ENCODE peak calls at places on chromosomes 13 and 19, in four cellular contexts. W is WTC11, L is HepG2, B is K562. N is an unnamed sample.

GRCh38 chr13:37617162-37617561 is 18.6 kb upstream of the POSTN start:
- DNase-seq in W (no peak), B (no peak), L (no peak), N (no peak)

GRCh38 chr19:33778089-33778791 is 18.4 kb upstream of the KCTD15 start:
- DNase-seq in L (peak; percentile 54), B (peak; percentile 96), W (peak; percentile 85), N (peak; percentile 96)

GRCh38 chr19:18171605-18172327 is 1.8 kb upstream of the IFI30 start:
- DNase-seq in W (no peak), B (peak; percentile 42), L (no peak), N (no peak)

GRCh38 chr13:39946769-39947168 is 291.3 kb downstream of the COG6 start:
- DNase-seq in B (no peak), L (no peak), W (no peak), N (no peak)

GRCh38 chr19:1880611-1881392 is 4.5 kb downstream of the ABHD17A start:
- DNase-seq in L (no peak), B (no peak), W (no peak), N (no peak)

GRCh38 chr19:47210689-47211316 is 20.2 kb downstream of the BBC3 start:
- DNase-seq in L (peak; percentile 71), B (peak; percentile 66), W (peak; percentile 82), N (peak; percentile 73)

GRCh38 chr13:90984737-90985136 is 362.8 kb upstream of the MIR17HG start:
- DNase-seq in B (no peak), L (no peak), W (no peak), N (no peak)

GRCh38 chr19:23470873-23471555 is 75.7 kb upstream of the ZNF91 start:
- DNase-seq in L (no peak), B (no peak), W (peak; percentile 16), N (no peak)

GRCh38 chr19:12778020-12778904 is 2.9 kb upstream of the HOOK2 start:
- DNase-seq in B (no peak), W (peak; percentile 53), L (no peak), N (no peak)

GRCh38 chr19:56837892-56838679 is 2.4 kb downstream of the PEG3 start:
- DNase-seq in W (no peak), L (peak; percentile 67), B (no peak), N (no peak)

GRCh38 chr19:47509973-47510372 is 4.9 kb downstream of the NAPA start:
- DNase-seq in L (no peak), W (no peak), B (no peak), N (no peak)

GRCh38 chr19:54430306-54431254 is 15.3 kb downstream of the TTYH1 start:
- DNase-seq in W (peak; percentile 81), B (peak; percentile 84), L (no peak), N (peak; percentile 86)

GRCh38 chr19:32637480-32637879 is 37.5 kb downstream of the ANKRD27 start:
- DNase-seq in W (no peak), L (no peak), B (no peak), N (no peak)

GRCh38 chr13:20960663-20961309 is 58.2 kb upstream of the XPO4 start:
- DNase-seq in L (peak; percentile 78), W (no peak), B (no peak), N (no peak)

GRCh38 chr13:78897200-78897599 is 238.2 kb upstream of the OBI1 start:
- DNase-seq in W (no peak), L (no peak), B (no peak), N (no peak)

GRCh38 chr13:28545583-28546333 is 50.8 kb upstream of the FLT1 start:
- DNase-seq in W (no peak), B (no peak), L (no peak), N (no peak)
- TF ChIP-seq ELF4 in W (no peak), B (no peak), L (no peak), N (no peak)

DNA sequence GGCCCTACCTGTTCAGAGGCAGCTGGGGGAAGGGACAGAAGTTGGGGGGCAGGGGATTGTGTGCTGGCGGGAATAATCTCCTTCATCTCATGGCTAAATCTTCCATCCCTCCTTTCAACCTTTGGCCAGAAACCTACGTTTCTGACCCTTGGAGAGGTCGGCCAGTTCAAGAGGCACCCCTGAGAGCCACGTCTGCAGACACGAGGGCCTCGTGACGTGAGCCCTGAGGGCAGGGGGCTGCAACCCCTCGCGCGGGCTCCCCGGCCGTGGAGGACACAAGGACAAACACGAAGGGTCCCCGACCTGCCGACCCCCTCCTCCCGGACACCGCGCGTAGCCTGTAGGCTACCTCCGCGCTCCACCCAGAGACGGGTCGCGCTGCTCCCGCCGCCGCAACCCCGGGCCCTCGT is 898 bp upstream of the RPS5 start:
- DNase-seq in B (no peak), W (no peak), L (no peak), N (no peak)
- TF ChIP-seq ELF4 in B (no peak), W (no peak), L (no peak), N (no peak)

GRCh38 chr19:15331419-15332310 is 674 bp downstream of the BRD4 start:
- DNase-seq in L (no peak), B (peak; percentile 88), W (peak; percentile 48), N (peak; percentile 58)

GRCh38 chr19:15328312-15328711 is 4.0 kb downstream of the BRD4 start:
- DNase-seq in W (no peak), B (no peak), L (no peak), N (no peak)

GRCh38 chr19:15332311-15332996 is at the start of gene BRD4:
- DNase-seq in W (peak; percentile 69), L (no peak), B (peak; percentile 91), N (peak; percentile 89)

GRCh38 chr19:15324791-15325519 is 7.4 kb downstream of the BRD4 start:
- DNase-seq in B (no peak), W (no peak), L (no peak), N (no peak)

GRCh38 chr19:15330801-15331418 is 1.4 kb downstream of the BRD4 start:
- DNase-seq in L (no peak), W (no peak), B (peak; percentile 20), N (no peak)
- TF ChIP-seq ELF4 in L (no peak), W (no peak), B (no peak), N (no peak)

GRCh38 chr19:8609210-8610040 is 1.1 kb downstream of the ADAMTS10 start:
- DNase-seq in L (peak; percentile 32), W (peak; percentile 72), B (peak; percentile 32), N (peak; percentile 53)
- TF ChIP-seq ELF4 in L (no peak), W (no peak), B (no peak), N (no peak)

GRCh38 chr19:4844348-4845179 is 13.1 kb upstream of the TICAM1 start:
- DNase-seq in B (no peak), W (no peak), L (peak; percentile 75), N (no peak)

GRCh38 chr19:4839192-4839591 is 7.7 kb upstream of the TICAM1 start:
- DNase-seq in B (no peak), W (no peak), L (no peak), N (no peak)

GRCh38 chr19:4841366-4841704 is 9.8 kb upstream of the TICAM1 start:
- DNase-seq in L (no peak), W (no peak), B (no peak), N (no peak)

GRCh38 chr19:4847190-4847973 is 15.9 kb upstream of the TICAM1 start:
- DNase-seq in L (no peak), B (no peak), W (no peak), N (no peak)

DNA sequence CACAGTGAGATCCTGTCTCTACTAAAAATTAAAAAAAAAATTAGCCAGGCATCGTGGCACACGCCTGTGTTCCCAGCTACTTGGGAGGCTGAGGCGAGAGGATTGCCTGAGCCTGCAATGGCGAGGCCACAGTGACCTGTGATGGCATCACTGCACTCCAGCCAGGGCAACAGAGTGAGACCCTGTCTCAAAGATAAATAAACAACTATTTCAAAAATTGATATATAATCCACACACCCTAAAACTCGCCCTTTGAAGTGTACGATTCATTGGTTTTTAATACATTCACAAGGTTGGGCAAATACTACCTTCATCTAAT is 12.1 kb upstream of the TICAM1 start:
- DNase-seq in L (no peak), W (no peak), B (no peak), N (no peak)
- TF ChIP-seq ELF4 in L (no peak), W (no peak), B (no peak), N (no peak)

GRCh38 chr19:46077815-46078167 is 37.0 kb upstream of the IGFL4 start:
- DNase-seq in B (no peak), L (no peak), W (no peak), N (no peak)

GRCh38 chr19:46081928-46082727 is 41.3 kb upstream of the IGFL4 start:
- DNase-seq in B (peak; percentile 50), L (peak; percentile 41), W (no peak), N (peak; percentile 55)

GRCh38 chr19:46076951-46077814 is 36.4 kb upstream of the IGFL4 start:
- DNase-seq in W (peak; percentile 83), B (peak; percentile 87), L (peak; percentile 87), N (peak; percentile 90)

GRCh38 chr19:46082728-46083050 is 41.8 kb downstream of the IGFL3 start:
- DNase-seq in B (no peak), W (no peak), L (no peak), N (no peak)

GRCh38 chr19:46080561-46080960 is 39.8 kb upstream of the IGFL4 start:
- DNase-seq in B (no peak), L (no peak), W (no peak), N (no peak)
- TF ChIP-seq ELF4 in B (no peak), L (no peak), W (no peak), N (no peak)

DNA sequence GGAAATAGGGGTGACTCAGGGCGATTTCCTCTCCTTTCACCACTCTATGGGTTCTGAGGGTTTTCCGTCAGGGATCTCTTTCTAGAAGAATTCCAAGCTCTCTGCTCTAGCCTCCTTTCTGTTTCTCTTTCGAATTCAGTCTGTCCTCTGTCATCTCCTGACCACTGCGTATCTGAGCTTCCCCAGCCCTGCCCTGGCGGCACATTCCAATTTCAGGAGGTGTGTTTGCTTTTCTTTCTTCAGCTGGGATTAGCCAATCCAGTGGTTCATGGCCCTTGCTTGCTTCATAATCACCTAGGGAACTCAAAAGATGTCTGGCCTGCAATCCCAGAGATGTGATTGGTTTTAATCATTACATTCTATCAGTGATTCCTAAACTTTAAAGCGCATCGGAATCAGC is 9.4 kb downstream of the IFNL2 start:
- DNase-seq in B (no peak), L (peak; percentile 77), W (no peak), N (no peak)
- TF ChIP-seq ELF4 in B (no peak), L (no peak), W (no peak), N (no peak)